ENCODE peak calls at places on chromosomes 7 and 10, in ten cellular contexts. One of them, this sample, is unnamed.

GRCh38 chr10:122461367-122461728 is at the start of gene HTRA1:
- DNase-seq in activated T-cell treated with anti-CD3 and anti-CD28 coated beads, Interleukin-2, amount 50 U/mL, for 48 hours: no peak
- DNase-seq in PC-3: peak; percentile 45
- DNase-seq in Panc1: no peak
- DNase-seq in activated T-helper 1 cell treated with anti-CD3 and anti-CD28 coated beads, Interleukin-12 subunit alpha, Interleukin-12 subunit beta, Interleukin-2, Interleukin-4 antibody, amounts not matched to agents 30 ng/mL and 10 ng/mL and 1 ng/mL, durations not matched to agents 14 hours and 24 hours and 36 hours: no peak
- DNase-seq in HT-29: no peak
- DNase-seq in mesendoderm: peak; percentile 51
- DNase-seq in GM20000: no peak
- DNase-seq in activated CD4-positive, alpha-beta T cell treated with anti-CD3 and anti-CD28 coated beads for 24 hours: no peak
- DNase-seq in heart left ventricle: peak; percentile 89
- DNase-seq in this sample: peak; percentile 94

GRCh38 chr10:50291261-50291850 is 40.0 kb upstream of the ASAH2 start:
- DNase-seq in activated T-cell treated with anti-CD3 and anti-CD28 coated beads, Interleukin-2, amount 50 U/mL, for 48 hours: no peak
- DNase-seq in PC-3: peak; percentile 58
- DNase-seq in Panc1: no peak
- DNase-seq in activated T-helper 1 cell treated with anti-CD3 and anti-CD28 coated beads, Interleukin-12 subunit alpha, Interleukin-12 subunit beta, Interleukin-2, Interleukin-4 antibody, amounts not matched to agents 30 ng/mL and 10 ng/mL and 1 ng/mL, durations not matched to agents 14 hours and 24 hours and 36 hours: no peak
- DNase-seq in HT-29: no peak
- DNase-seq in mesendoderm: peak; percentile 28
- DNase-seq in GM20000: no peak
- DNase-seq in activated CD4-positive, alpha-beta T cell treated with anti-CD3 and anti-CD28 coated beads for 24 hours: no peak
- DNase-seq in heart left ventricle: no peak
- DNase-seq in this sample: no peak

GRCh38 chr7:38932509-38933168 is 23.6 kb upstream of the VPS41 start:
- DNase-seq in activated T-cell treated with anti-CD3 and anti-CD28 coated beads, Interleukin-2, amount 50 U/mL, for 48 hours: peak; percentile 60
- DNase-seq in PC-3: peak; percentile 63
- DNase-seq in Panc1: peak; percentile 56
- DNase-seq in activated T-helper 1 cell treated with anti-CD3 and anti-CD28 coated beads, Interleukin-12 subunit alpha, Interleukin-12 subunit beta, Interleukin-2, Interleukin-4 antibody, amounts not matched to agents 30 ng/mL and 10 ng/mL and 1 ng/mL, durations not matched to agents 14 hours and 24 hours and 36 hours: peak; percentile 15
- DNase-seq in HT-29: peak; percentile 87
- DNase-seq in mesendoderm: peak; percentile 78
- DNase-seq in GM20000: peak; percentile 43
- DNase-seq in activated CD4-positive, alpha-beta T cell treated with anti-CD3 and anti-CD28 coated beads for 24 hours: peak; percentile 20
- DNase-seq in heart left ventricle: peak; percentile 16
- DNase-seq in this sample: peak; percentile 86

GRCh38 chr10:103921750-103922195 is 3.8 kb upstream of the STN1 start:
- DNase-seq in activated T-cell treated with anti-CD3 and anti-CD28 coated beads, Interleukin-2, amount 50 U/mL, for 48 hours: peak; percentile 47
- DNase-seq in PC-3: no peak
- DNase-seq in Panc1: no peak
- DNase-seq in activated T-helper 1 cell treated with anti-CD3 and anti-CD28 coated beads, Interleukin-12 subunit alpha, Interleukin-12 subunit beta, Interleukin-2, Interleukin-4 antibody, amounts not matched to agents 30 ng/mL and 10 ng/mL and 1 ng/mL, durations not matched to agents 14 hours and 24 hours and 36 hours: peak; percentile 27
- DNase-seq in HT-29: no peak
- DNase-seq in mesendoderm: peak; percentile 74
- DNase-seq in GM20000: peak; percentile 59
- DNase-seq in activated CD4-positive, alpha-beta T cell treated with anti-CD3 and anti-CD28 coated beads for 24 hours: no peak
- DNase-seq in heart left ventricle: no peak
- DNase-seq in this sample: no peak

GRCh38 chr7:51705701-51706100 is 389.1 kb upstream of the COBL start:
- DNase-seq in activated T-cell treated with anti-CD3 and anti-CD28 coated beads, Interleukin-2, amount 50 U/mL, for 48 hours: no peak
- DNase-seq in PC-3: no peak
- DNase-seq in Panc1: no peak
- DNase-seq in activated T-helper 1 cell treated with anti-CD3 and anti-CD28 coated beads, Interleukin-12 subunit alpha, Interleukin-12 subunit beta, Interleukin-2, Interleukin-4 antibody, amounts not matched to agents 30 ng/mL and 10 ng/mL and 1 ng/mL, durations not matched to agents 14 hours and 24 hours and 36 hours: no peak
- DNase-seq in HT-29: no peak
- DNase-seq in mesendoderm: no peak
- DNase-seq in GM20000: no peak
- DNase-seq in activated CD4-positive, alpha-beta T cell treated with anti-CD3 and anti-CD28 coated beads for 24 hours: no peak
- DNase-seq in heart left ventricle: no peak
- DNase-seq in this sample: peak; percentile 37

GRCh38 chr7:157188091-157188665 is 49.5 kb downstream of the UBE3C start:
- DNase-seq in activated T-cell treated with anti-CD3 and anti-CD28 coated beads, Interleukin-2, amount 50 U/mL, for 48 hours: no peak
- DNase-seq in PC-3: no peak
- DNase-seq in Panc1: no peak
- DNase-seq in activated T-helper 1 cell treated with anti-CD3 and anti-CD28 coated beads, Interleukin-12 subunit alpha, Interleukin-12 subunit beta, Interleukin-2, Interleukin-4 antibody, amounts not matched to agents 30 ng/mL and 10 ng/mL and 1 ng/mL, durations not matched to agents 14 hours and 24 hours and 36 hours: no peak
- DNase-seq in HT-29: no peak
- DNase-seq in mesendoderm: no peak
- DNase-seq in GM20000: no peak
- DNase-seq in activated CD4-positive, alpha-beta T cell treated with anti-CD3 and anti-CD28 coated beads for 24 hours: no peak
- DNase-seq in heart left ventricle: no peak
- DNase-seq in this sample: no peak

GRCh38 chr7:26500749-26501352 is 209.2 kb downstream of the SNX10 start:
- DNase-seq in activated T-cell treated with anti-CD3 and anti-CD28 coated beads, Interleukin-2, amount 50 U/mL, for 48 hours: no peak
- DNase-seq in PC-3: peak; percentile 58
- DNase-seq in Panc1: no peak
- DNase-seq in activated T-helper 1 cell treated with anti-CD3 and anti-CD28 coated beads, Interleukin-12 subunit alpha, Interleukin-12 subunit beta, Interleukin-2, Interleukin-4 antibody, amounts not matched to agents 30 ng/mL and 10 ng/mL and 1 ng/mL, durations not matched to agents 14 hours and 24 hours and 36 hours: no peak
- DNase-seq in HT-29: peak; percentile 42
- DNase-seq in mesendoderm: peak; percentile 30
- DNase-seq in GM20000: peak; percentile 64
- DNase-seq in activated CD4-positive, alpha-beta T cell treated with anti-CD3 and anti-CD28 coated beads for 24 hours: no peak
- DNase-seq in heart left ventricle: no peak
- DNase-seq in this sample: no peak

GRCh38 chr7:127986581-127987461 is 44.4 kb downstream of the LRRC4 start:
- DNase-seq in activated T-cell treated with anti-CD3 and anti-CD28 coated beads, Interleukin-2, amount 50 U/mL, for 48 hours: no peak
- DNase-seq in PC-3: no peak
- DNase-seq in Panc1: no peak
- DNase-seq in activated T-helper 1 cell treated with anti-CD3 and anti-CD28 coated beads, Interleukin-12 subunit alpha, Interleukin-12 subunit beta, Interleukin-2, Interleukin-4 antibody, amounts not matched to agents 30 ng/mL and 10 ng/mL and 1 ng/mL, durations not matched to agents 14 hours and 24 hours and 36 hours: no peak
- DNase-seq in HT-29: no peak
- DNase-seq in mesendoderm: no peak
- DNase-seq in GM20000: no peak
- DNase-seq in activated CD4-positive, alpha-beta T cell treated with anti-CD3 and anti-CD28 coated beads for 24 hours: no peak
- DNase-seq in heart left ventricle: no peak
- DNase-seq in this sample: peak; percentile 80

GRCh38 chr7:30896783-30897617 is 14.7 kb upstream of the AQP1 start:
- DNase-seq in activated T-cell treated with anti-CD3 and anti-CD28 coated beads, Interleukin-2, amount 50 U/mL, for 48 hours: no peak
- DNase-seq in PC-3: no peak
- DNase-seq in Panc1: no peak
- DNase-seq in activated T-helper 1 cell treated with anti-CD3 and anti-CD28 coated beads, Interleukin-12 subunit alpha, Interleukin-12 subunit beta, Interleukin-2, Interleukin-4 antibody, amounts not matched to agents 30 ng/mL and 10 ng/mL and 1 ng/mL, durations not matched to agents 14 hours and 24 hours and 36 hours: no peak
- DNase-seq in HT-29: peak; percentile 42
- DNase-seq in mesendoderm: peak; percentile 33
- DNase-seq in GM20000: no peak
- DNase-seq in activated CD4-positive, alpha-beta T cell treated with anti-CD3 and anti-CD28 coated beads for 24 hours: no peak
- DNase-seq in heart left ventricle: no peak
- DNase-seq in this sample: peak; percentile 79

GRCh38 chr7:10360050-10360449 is 613.6 kb upstream of the PHF14 start:
- DNase-seq in activated T-cell treated with anti-CD3 and anti-CD28 coated beads, Interleukin-2, amount 50 U/mL, for 48 hours: no peak
- DNase-seq in PC-3: no peak
- DNase-seq in Panc1: no peak
- DNase-seq in activated T-helper 1 cell treated with anti-CD3 and anti-CD28 coated beads, Interleukin-12 subunit alpha, Interleukin-12 subunit beta, Interleukin-2, Interleukin-4 antibody, amounts not matched to agents 30 ng/mL and 10 ng/mL and 1 ng/mL, durations not matched to agents 14 hours and 24 hours and 36 hours: no peak
- DNase-seq in HT-29: no peak
- DNase-seq in mesendoderm: no peak
- DNase-seq in GM20000: no peak
- DNase-seq in activated CD4-positive, alpha-beta T cell treated with anti-CD3 and anti-CD28 coated beads for 24 hours: no peak
- DNase-seq in heart left ventricle: no peak
- DNase-seq in this sample: no peak

GRCh38 chr7:36406156-36406555 is 16.5 kb downstream of the ANLN start:
- DNase-seq in activated T-cell treated with anti-CD3 and anti-CD28 coated beads, Interleukin-2, amount 50 U/mL, for 48 hours: no peak
- DNase-seq in PC-3: no peak
- DNase-seq in Panc1: no peak
- DNase-seq in activated T-helper 1 cell treated with anti-CD3 and anti-CD28 coated beads, Interleukin-12 subunit alpha, Interleukin-12 subunit beta, Interleukin-2, Interleukin-4 antibody, amounts not matched to agents 30 ng/mL and 10 ng/mL and 1 ng/mL, durations not matched to agents 14 hours and 24 hours and 36 hours: no peak
- DNase-seq in HT-29: no peak
- DNase-seq in mesendoderm: peak; percentile 17
- DNase-seq in GM20000: no peak
- DNase-seq in activated CD4-positive, alpha-beta T cell treated with anti-CD3 and anti-CD28 coated beads for 24 hours: no peak
- DNase-seq in heart left ventricle: no peak
- DNase-seq in this sample: no peak